ENCODE peak calls at places on chromosome 17, in five cellular contexts. One of them, this sample, is unnamed.
A peak's percentile ranks its signal among the peaks of the same experiment; 100 is the strongest.

GRCh38 chr17:3792481-3792880 is 8.5 kb downstream of the ITGAE start:
- DNase-seq in A549: no peak
- DNase-seq in heart left ventricle: no peak
- DNase-seq in tibial nerve: no peak
- DNase-seq in prostate gland: peak; percentile 73
- DNase-seq in this sample: no peak

GRCh38 chr17:76529224-76529642 is 8.3 kb downstream of the CYGB start:
- DNase-seq in A549: no peak
- DNase-seq in heart left ventricle: peak; percentile 80
- DNase-seq in tibial nerve: peak; percentile 87
- DNase-seq in prostate gland: peak; percentile 67
- DNase-seq in this sample: no peak

GRCh38 chr17:77126519-77126918 is 14.2 kb upstream of the SEC14L1 start:
- DNase-seq in A549: peak; percentile 36
- DNase-seq in heart left ventricle: no peak
- DNase-seq in tibial nerve: no peak
- DNase-seq in prostate gland: no peak
- DNase-seq in this sample: no peak

GRCh38 chr17:71188811-71189492 is 931.9 kb upstream of the SOX9 start:
- DNase-seq in A549: no peak
- DNase-seq in heart left ventricle: no peak
- DNase-seq in tibial nerve: no peak
- DNase-seq in prostate gland: no peak
- DNase-seq in this sample: no peak

GRCh38 chr17:681738-682137 is 32.9 kb downstream of the VPS53 start:
- DNase-seq in A549: no peak
- DNase-seq in heart left ventricle: no peak
- DNase-seq in tibial nerve: no peak
- DNase-seq in prostate gland: no peak
- DNase-seq in this sample: no peak

GRCh38 chr17:35189291-35189690 is 4.9 kb downstream of the SLC35G3 start:
- DNase-seq in A549: no peak
- DNase-seq in heart left ventricle: no peak
- DNase-seq in tibial nerve: no peak
- DNase-seq in prostate gland: no peak
- DNase-seq in this sample: no peak

GRCh38 chr17:64209983-64210382 is 53.1 kb downstream of the TEX2 start:
- DNase-seq in A549: no peak
- DNase-seq in heart left ventricle: no peak
- DNase-seq in tibial nerve: no peak
- DNase-seq in prostate gland: no peak
- DNase-seq in this sample: no peak

GRCh38 chr17:65163990-65164495 is 26.9 kb downstream of the RGS9 start:
- DNase-seq in A549: peak; percentile 70
- DNase-seq in heart left ventricle: no peak
- DNase-seq in tibial nerve: no peak
- DNase-seq in prostate gland: no peak
- DNase-seq in this sample: no peak

GRCh38 chr17:55117063-55117611 is 147.6 kb upstream of the HLF start:
- DNase-seq in A549: no peak
- DNase-seq in heart left ventricle: no peak
- DNase-seq in tibial nerve: no peak
- DNase-seq in prostate gland: no peak
- DNase-seq in this sample: no peak

GRCh38 chr17:34303606-34304005 is 15.6 kb upstream of the CCL8 start:
- DNase-seq in A549: no peak
- DNase-seq in heart left ventricle: no peak
- DNase-seq in tibial nerve: no peak
- DNase-seq in prostate gland: no peak
- DNase-seq in this sample: no peak

GRCh38 chr17:64315032-64315490 is 52.0 kb upstream of the TEX2 start:
- DNase-seq in A549: no peak
- DNase-seq in heart left ventricle: peak; percentile 89
- DNase-seq in tibial nerve: peak; percentile 97
- DNase-seq in prostate gland: peak; percentile 67
- DNase-seq in this sample: no peak

GRCh38 chr17:7884581-7885356 is 3.8 kb upstream of the CHD3 start:
- DNase-seq in A549: no peak
- DNase-seq in heart left ventricle: peak; percentile 26
- DNase-seq in tibial nerve: no peak
- DNase-seq in prostate gland: no peak
- DNase-seq in this sample: no peak

GRCh38 chr17:42251115-42251514 is 25.1 kb downstream of the STAT5B start:
- DNase-seq in A549: peak; percentile 48
- DNase-seq in heart left ventricle: no peak
- DNase-seq in tibial nerve: no peak
- DNase-seq in prostate gland: no peak
- DNase-seq in this sample: no peak
- TF ChIP-seq POLR2A in A549: no peak
- TF ChIP-seq POLR2A in heart left ventricle: no peak
- TF ChIP-seq POLR2A in tibial nerve: no peak
- TF ChIP-seq POLR2A in prostate gland: no peak
- TF ChIP-seq POLR2A in this sample: no peak

GRCh38 chr17:42561908-42562844 is at the start of gene COASY:
- DNase-seq in A549: peak; percentile 99
- DNase-seq in heart left ventricle: peak; percentile 98
- DNase-seq in tibial nerve: peak; percentile 97
- DNase-seq in prostate gland: peak; percentile 93
- DNase-seq in this sample: peak; percentile 98
- TF ChIP-seq POLR2A in A549: peak; percentile 54
- TF ChIP-seq POLR2A in heart left ventricle: peak; percentile 41
- TF ChIP-seq POLR2A in tibial nerve: no peak
- TF ChIP-seq POLR2A in prostate gland: peak; percentile 25
- TF ChIP-seq POLR2A in this sample: peak; percentile 87

GRCh38 chr17:43211480-43212402 is at the start of gene TMEM106A:
- DNase-seq in A549: peak; percentile 84
- DNase-seq in heart left ventricle: peak; percentile 84
- DNase-seq in tibial nerve: peak; percentile 68
- DNase-seq in prostate gland: peak; percentile 79
- DNase-seq in this sample: peak; percentile 85
- TF ChIP-seq POLR2A in A549: peak; percentile 47
- TF ChIP-seq POLR2A in heart left ventricle: no peak
- TF ChIP-seq POLR2A in tibial nerve: no peak
- TF ChIP-seq POLR2A in prostate gland: peak; percentile 65
- TF ChIP-seq POLR2A in this sample: peak; percentile 73

DNA sequence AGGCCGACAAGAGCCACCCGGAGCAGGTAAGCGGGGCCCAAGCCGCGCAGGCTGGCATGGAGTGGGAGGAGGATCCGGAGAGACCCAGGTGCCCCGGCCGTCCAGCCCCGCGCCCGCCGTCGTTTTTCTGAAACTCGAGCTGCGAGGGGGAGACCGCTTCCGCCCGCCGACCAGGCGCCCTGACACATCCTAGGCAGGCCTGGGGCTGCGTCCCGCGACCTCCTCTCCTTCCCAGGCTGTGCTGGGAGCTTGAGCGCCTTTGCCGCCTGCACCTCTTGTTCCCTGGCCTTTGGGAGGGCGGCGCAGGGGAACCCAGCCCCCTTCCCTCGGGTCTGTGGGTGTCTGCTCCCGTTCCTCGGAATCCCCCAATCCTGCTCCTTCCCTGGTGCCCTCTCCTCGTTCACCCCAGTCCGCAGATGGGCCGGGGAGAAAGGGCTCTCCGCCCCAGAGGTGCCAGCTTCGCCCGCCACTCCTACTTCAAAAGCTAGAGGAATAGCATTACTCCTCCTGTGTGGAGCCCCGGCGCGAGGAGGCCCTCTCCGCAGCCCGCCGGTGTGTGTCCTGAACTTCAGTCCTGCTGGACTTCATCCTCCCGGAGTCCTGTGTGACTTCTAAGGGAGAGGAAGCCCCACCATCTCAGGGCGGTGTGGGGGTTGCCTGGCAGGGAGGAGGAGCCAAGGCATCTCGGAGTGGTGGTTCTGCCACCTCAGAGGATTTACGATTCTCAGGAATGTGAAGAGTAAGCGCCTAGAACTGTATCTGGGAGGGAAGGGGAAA is 1.0 kb downstream of the NHERF1 start:
- DNase-seq in A549: no peak
- DNase-seq in heart left ventricle: no peak
- DNase-seq in tibial nerve: no peak
- DNase-seq in prostate gland: no peak
- DNase-seq in this sample: peak; percentile 50
- TF ChIP-seq POLR2A in A549: no peak
- TF ChIP-seq POLR2A in heart left ventricle: no peak
- TF ChIP-seq POLR2A in tibial nerve: no peak
- TF ChIP-seq POLR2A in prostate gland: no peak
- TF ChIP-seq POLR2A in this sample: no peak

GRCh38 chr17:14910916-14911315 is 354.2 kb downstream of the PMP22 start:
- DNase-seq in A549: no peak
- DNase-seq in heart left ventricle: no peak
- DNase-seq in tibial nerve: no peak
- DNase-seq in prostate gland: no peak
- DNase-seq in this sample: no peak
- TF ChIP-seq POLR2A in A549: no peak
- TF ChIP-seq POLR2A in heart left ventricle: no peak
- TF ChIP-seq POLR2A in tibial nerve: no peak
- TF ChIP-seq POLR2A in prostate gland: no peak
- TF ChIP-seq POLR2A in this sample: no peak

GRCh38 chr17:28404812-28405570 is 1.0 kb downstream of the SLC46A1 start:
- DNase-seq in A549: no peak
- DNase-seq in heart left ventricle: no peak
- DNase-seq in tibial nerve: no peak
- DNase-seq in prostate gland: no peak
- DNase-seq in this sample: no peak
- TF ChIP-seq POLR2A in A549: no peak
- TF ChIP-seq POLR2A in heart left ventricle: no peak
- TF ChIP-seq POLR2A in tibial nerve: no peak
- TF ChIP-seq POLR2A in prostate gland: no peak
- TF ChIP-seq POLR2A in this sample: no peak

GRCh38 chr17:27628376-27628775 is 2.6 kb upstream of the LGALS9 start:
- DNase-seq in A549: no peak
- DNase-seq in heart left ventricle: no peak
- DNase-seq in tibial nerve: no peak
- DNase-seq in prostate gland: no peak
- DNase-seq in this sample: no peak

GRCh38 chr17:27631409-27631755 is 394 bp downstream of the LGALS9 start:
- DNase-seq in A549: no peak
- DNase-seq in heart left ventricle: no peak
- DNase-seq in tibial nerve: no peak
- DNase-seq in prostate gland: no peak
- DNase-seq in this sample: no peak

GRCh38 chr17:27633312-27634025 is 2.5 kb downstream of the LGALS9 start:
- DNase-seq in A549: no peak
- DNase-seq in heart left ventricle: no peak
- DNase-seq in tibial nerve: no peak
- DNase-seq in prostate gland: no peak
- DNase-seq in this sample: no peak

GRCh38 chr17:27631897-27632725 is 1.1 kb downstream of the LGALS9 start:
- DNase-seq in A549: no peak
- DNase-seq in heart left ventricle: no peak
- DNase-seq in tibial nerve: no peak
- DNase-seq in prostate gland: no peak
- DNase-seq in this sample: no peak

DNA sequence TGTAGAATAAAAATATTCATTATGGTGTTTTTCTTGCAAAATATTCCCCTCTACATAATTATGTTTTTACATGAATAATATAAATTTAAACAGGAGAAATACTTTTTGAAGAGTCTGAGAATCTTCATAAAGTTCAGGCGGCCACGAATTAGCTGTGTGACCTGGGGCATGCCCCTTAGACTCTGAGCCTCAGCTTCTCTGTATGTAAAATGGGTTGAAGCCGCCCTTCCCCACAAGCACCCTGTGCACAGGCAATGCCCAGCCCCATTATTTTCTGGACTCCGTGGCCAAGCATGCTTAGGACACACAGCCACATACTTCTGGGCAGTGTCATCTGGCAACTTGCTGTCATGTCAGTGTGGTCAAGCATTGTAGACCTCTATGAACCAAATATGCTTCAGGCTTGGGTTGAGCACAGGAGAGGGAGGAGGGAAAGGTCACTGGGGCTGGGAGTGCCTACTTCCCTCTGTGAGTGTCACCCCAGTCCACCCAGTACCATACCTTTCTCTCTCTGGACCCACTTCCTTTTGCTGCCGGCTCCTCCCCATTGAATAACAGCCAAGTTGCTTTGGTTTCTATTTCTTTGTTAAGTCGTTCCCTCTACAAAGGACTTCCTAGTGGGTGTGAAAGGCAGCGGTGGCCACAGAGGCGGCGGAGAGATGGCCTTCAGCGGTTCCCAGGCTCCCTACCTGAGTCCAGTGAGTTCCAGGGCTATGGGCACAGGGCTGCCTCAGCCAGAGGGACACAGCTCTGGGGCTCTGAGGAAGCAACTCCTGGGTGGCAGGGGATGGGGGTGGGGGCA is at the start of gene LGALS9:
- DNase-seq in A549: no peak
- DNase-seq in heart left ventricle: peak; percentile 47
- DNase-seq in tibial nerve: no peak
- DNase-seq in prostate gland: no peak
- DNase-seq in this sample: no peak
- TF ChIP-seq POLR2A in A549: no peak
- TF ChIP-seq POLR2A in heart left ventricle: peak; percentile 23
- TF ChIP-seq POLR2A in tibial nerve: no peak
- TF ChIP-seq POLR2A in prostate gland: peak; percentile 40
- TF ChIP-seq POLR2A in this sample: peak; percentile 68

DNA sequence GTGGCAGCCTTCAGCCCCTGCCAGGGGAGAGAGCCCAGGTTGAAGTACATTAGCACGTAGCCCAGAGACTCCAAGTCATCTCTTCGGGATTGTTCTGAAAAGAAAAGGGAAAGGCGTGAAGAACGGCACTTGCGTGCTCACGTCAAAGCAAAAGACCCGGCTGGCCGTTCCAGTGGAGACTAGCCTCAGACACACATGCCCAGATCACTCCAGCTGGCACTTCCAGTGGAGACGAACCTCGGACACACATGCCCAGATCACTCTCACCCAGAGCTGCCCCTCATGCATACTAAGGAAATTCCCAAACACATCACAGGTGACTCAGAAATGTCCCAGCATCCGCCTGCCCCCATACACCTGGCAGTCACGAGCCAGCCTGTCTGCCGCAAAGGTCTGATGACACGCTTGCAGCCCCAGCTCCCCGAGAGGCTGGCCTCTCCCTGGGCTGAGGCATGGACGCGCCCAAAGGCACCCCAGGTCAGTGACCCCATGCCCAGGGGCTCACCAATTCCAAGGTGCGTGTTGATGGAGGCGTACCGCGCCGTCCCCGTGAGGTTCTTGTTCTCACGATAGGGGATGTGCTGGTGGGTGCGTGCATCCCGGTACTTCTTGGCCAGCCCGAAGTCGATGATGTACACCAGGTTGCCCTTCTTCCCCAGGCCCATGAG is 20.9 kb downstream of the CSNK1D start:
- DNase-seq in A549: no peak
- DNase-seq in heart left ventricle: no peak
- DNase-seq in tibial nerve: no peak
- DNase-seq in prostate gland: no peak
- DNase-seq in this sample: no peak
- TF ChIP-seq POLR2A in A549: no peak
- TF ChIP-seq POLR2A in heart left ventricle: no peak
- TF ChIP-seq POLR2A in tibial nerve: no peak
- TF ChIP-seq POLR2A in prostate gland: no peak
- TF ChIP-seq POLR2A in this sample: no peak

This sample was measured in GM12892.